ENCODE peak calls at places on chromosome 21, in five cellular contexts. One of them, this sample, is unnamed. For H3K4me1, the result is how much of the 10 kb centered on the place peaks cover.

GRCh38 chr21:31647650-31648049 is 11.8 kb upstream of the SOD1 start:
- DNase-seq in pancreas: no peak
- DNase-seq in IMR-90: no peak
- DNase-seq in psoas muscle: no peak
- DNase-seq in mammary epithelial cell: no peak
- DNase-seq in this sample: no peak

GRCh38 chr21:41707231-41707988 is 59.4 kb downstream of the RIPK4 start:
- DNase-seq in pancreas: no peak
- DNase-seq in IMR-90: no peak
- DNase-seq in psoas muscle: no peak
- DNase-seq in mammary epithelial cell: peak
- DNase-seq in this sample: peak

GRCh38 chr21:41777934-41778815 is 11.3 kb upstream of the RIPK4 start:
- DNase-seq in pancreas: peak
- DNase-seq in IMR-90: peak
- DNase-seq in psoas muscle: peak
- DNase-seq in mammary epithelial cell: peak
- DNase-seq in this sample: peak

GRCh38 chr21:16605588-16605987 is 875.8 kb downstream of the USP25 start:
- DNase-seq in pancreas: no peak
- DNase-seq in IMR-90: no peak
- DNase-seq in psoas muscle: no peak
- DNase-seq in mammary epithelial cell: no peak
- DNase-seq in this sample: no peak

GRCh38 chr21:24590261-24590660 is 1017.0 kb downstream of the MRPL39 start:
- DNase-seq in pancreas: no peak
- DNase-seq in IMR-90: no peak
- DNase-seq in psoas muscle: no peak
- DNase-seq in mammary epithelial cell: no peak
- DNase-seq in this sample: no peak

GRCh38 chr21:41600116-41600515 is 92.2 kb upstream of the TMPRSS2 start:
- DNase-seq in pancreas: no peak
- DNase-seq in IMR-90: no peak
- DNase-seq in psoas muscle: no peak
- DNase-seq in mammary epithelial cell: no peak
- DNase-seq in this sample: no peak

GRCh38 chr21:40335689-40336088 is 468.5 kb downstream of the PCP4 start:
- DNase-seq in pancreas: no peak
- DNase-seq in IMR-90: no peak
- DNase-seq in psoas muscle: no peak
- DNase-seq in mammary epithelial cell: no peak
- DNase-seq in this sample: no peak

GRCh38 chr21:26795866-26796329 is 49.3 kb downstream of the ADAMTS1 start:
- DNase-seq in pancreas: no peak
- DNase-seq in IMR-90: peak
- DNase-seq in psoas muscle: no peak
- DNase-seq in mammary epithelial cell: peak
- DNase-seq in this sample: peak

GRCh38 chr21:41776778-41777177 is 9.9 kb upstream of the RIPK4 start:
- DNase-seq in pancreas: no peak
- DNase-seq in IMR-90: no peak
- DNase-seq in psoas muscle: no peak
- DNase-seq in mammary epithelial cell: no peak
- DNase-seq in this sample: no peak

GRCh38 chr21:41956926-41957729 is 3.3 kb upstream of the C2CD2 start:
- DNase-seq in pancreas: no peak
- DNase-seq in IMR-90: peak
- DNase-seq in psoas muscle: no peak
- DNase-seq in mammary epithelial cell: peak
- DNase-seq in this sample: peak

GRCh38 chr21:41369915-41370839 is 8.3 kb downstream of the MX2 start:
- DNase-seq in pancreas: no peak
- DNase-seq in IMR-90: no peak
- DNase-seq in psoas muscle: no peak
- DNase-seq in mammary epithelial cell: no peak
- DNase-seq in this sample: no peak

GRCh38 chr21:26845066-26845749 is at the start of gene ADAMTS1:
- DNase-seq in pancreas: peak
- DNase-seq in IMR-90: peak
- DNase-seq in psoas muscle: peak
- DNase-seq in mammary epithelial cell: peak
- DNase-seq in this sample: no peak

GRCh38 chr21:31922881-31923280 is 50.1 kb downstream of the HUNK start:
- DNase-seq in pancreas: no peak
- DNase-seq in IMR-90: no peak
- DNase-seq in psoas muscle: no peak
- DNase-seq in mammary epithelial cell: no peak
- DNase-seq in this sample: no peak

GRCh38 chr21:31444061-31444460 is 100.0 kb upstream of the TIAM1 start:
- DNase-seq in pancreas: no peak
- DNase-seq in IMR-90: peak
- DNase-seq in psoas muscle: peak
- DNase-seq in mammary epithelial cell: no peak
- DNase-seq in this sample: no peak

GRCh38 chr21:31298618-31299269 is 45.3 kb downstream of the TIAM1 start:
- DNase-seq in pancreas: no peak
- DNase-seq in IMR-90: no peak
- DNase-seq in psoas muscle: no peak
- DNase-seq in mammary epithelial cell: no peak
- DNase-seq in this sample: peak

GRCh38 chr21:31092867-31093266 is 54.6 kb upstream of the KRTAP19-8 start:
- DNase-seq in pancreas: no peak
- DNase-seq in IMR-90: no peak
- DNase-seq in psoas muscle: no peak
- DNase-seq in mammary epithelial cell: no peak
- DNase-seq in this sample: no peak

GRCh38 chr21:37645848-37646247 is 270.4 kb downstream of the KCNJ6 start:
- DNase-seq in pancreas: no peak
- DNase-seq in IMR-90: no peak
- DNase-seq in psoas muscle: no peak
- DNase-seq in mammary epithelial cell: no peak
- DNase-seq in this sample: no peak

GRCh38 chr21:36576441-36576840 is 96.5 kb upstream of the CLDN14 start:
- DNase-seq in pancreas: no peak
- DNase-seq in IMR-90: no peak
- DNase-seq in psoas muscle: no peak
- DNase-seq in mammary epithelial cell: no peak
- DNase-seq in this sample: no peak

GRCh38 chr21:33480481-33481103 is 818 bp upstream of the TMEM50B start:
- DNase-seq in pancreas: no peak
- DNase-seq in IMR-90: no peak
- DNase-seq in psoas muscle: no peak
- DNase-seq in mammary epithelial cell: no peak
- DNase-seq in this sample: no peak

GRCh38 chr21:33543505-33544129 is 779 bp downstream of the SON start:
- DNase-seq in pancreas: peak
- DNase-seq in IMR-90: no peak
- DNase-seq in psoas muscle: peak
- DNase-seq in mammary epithelial cell: no peak
- DNase-seq in this sample: no peak

GRCh38 chr21:27825035-27825434 is 858.1 kb upstream of the ADAMTS5 start:
- DNase-seq in pancreas: no peak
- DNase-seq in IMR-90: no peak
- DNase-seq in psoas muscle: no peak
- DNase-seq in mammary epithelial cell: no peak
- DNase-seq in this sample: no peak

GRCh38 chr21:42390193-42390592 is 5.7 kb downstream of the TMPRSS3 start:
- DNase-seq in pancreas: no peak
- DNase-seq in IMR-90: no peak
- DNase-seq in psoas muscle: no peak
- DNase-seq in mammary epithelial cell: no peak
- DNase-seq in this sample: no peak

GRCh38 chr21:39124852-39125251 is 58.4 kb downstream of the PSMG1 start:
- DNase-seq in pancreas: no peak
- DNase-seq in IMR-90: no peak
- DNase-seq in psoas muscle: no peak
- DNase-seq in mammary epithelial cell: no peak
- DNase-seq in this sample: no peak

GRCh38 chr21:39125752-39126485 is 57.3 kb downstream of the PSMG1 start:
- DNase-seq in pancreas: no peak
- DNase-seq in IMR-90: peak
- DNase-seq in psoas muscle: no peak
- DNase-seq in mammary epithelial cell: peak
- DNase-seq in this sample: peak

GRCh38 chr21:39126486-39126806 is 56.8 kb downstream of the PSMG1 start:
- DNase-seq in pancreas: no peak
- DNase-seq in IMR-90: no peak
- DNase-seq in psoas muscle: no peak
- DNase-seq in mammary epithelial cell: no peak
- DNase-seq in this sample: no peak

GRCh38 chr21:39123375-39123774 is 59.9 kb downstream of the PSMG1 start:
- DNase-seq in pancreas: no peak
- DNase-seq in IMR-90: no peak
- DNase-seq in psoas muscle: no peak
- DNase-seq in mammary epithelial cell: no peak
- DNase-seq in this sample: no peak

DNA sequence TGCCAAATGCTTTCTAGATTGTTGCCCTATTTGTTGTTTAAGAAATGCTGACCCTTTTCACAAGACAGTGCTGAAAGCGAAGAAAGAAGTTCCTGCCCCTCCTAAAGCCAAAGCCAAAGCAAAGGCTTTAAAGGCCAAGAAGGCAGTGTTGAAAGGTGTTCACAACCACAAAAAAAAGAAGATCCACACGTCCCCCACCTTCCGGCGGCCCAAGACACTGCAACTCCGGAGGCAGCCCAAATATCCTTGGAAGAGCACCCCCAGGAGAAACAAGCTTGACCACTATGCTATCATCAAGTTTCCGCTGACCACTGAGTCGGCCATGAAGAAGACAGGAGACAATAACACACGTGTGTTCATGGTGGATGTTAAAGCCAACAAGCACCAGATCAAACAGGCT is 55.7 kb downstream of the PSMG1 start:
- DNase-seq in pancreas: no peak
- DNase-seq in IMR-90: no peak
- DNase-seq in psoas muscle: no peak
- DNase-seq in mammary epithelial cell: no peak
- DNase-seq in this sample: no peak
- TF ChIP-seq CTCF in pancreas: no peak
- TF ChIP-seq CTCF in IMR-90: no peak
- TF ChIP-seq CTCF in psoas muscle: no peak
- TF ChIP-seq CTCF in mammary epithelial cell: no peak
- TF ChIP-seq CTCF in this sample: no peak

DNA sequence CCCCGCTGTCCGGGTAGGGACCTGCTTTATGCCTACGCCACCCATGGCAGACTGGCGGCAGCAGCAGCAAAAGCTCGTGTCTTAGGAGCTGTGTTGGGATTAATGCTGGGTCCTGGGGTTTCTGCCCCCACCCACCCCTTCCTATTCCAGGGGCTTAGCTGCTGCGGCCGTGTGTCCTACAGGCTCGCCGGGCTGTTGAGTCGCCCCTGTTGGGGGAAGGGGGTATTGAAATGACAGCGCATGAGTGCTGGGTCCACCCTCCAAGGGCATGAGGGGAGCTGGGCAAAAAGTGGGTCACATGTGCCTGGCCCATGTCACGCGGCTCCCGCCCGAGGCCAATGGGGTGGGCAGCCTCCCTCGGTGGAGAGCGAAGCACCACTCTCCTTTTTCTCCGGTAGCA is 118.3 kb upstream of the COL6A1 start:
- DNase-seq in pancreas: no peak
- DNase-seq in IMR-90: no peak
- DNase-seq in psoas muscle: no peak
- DNase-seq in mammary epithelial cell: no peak
- DNase-seq in this sample: no peak
- H3K4me1 ChIP-seq in pancreas: under half
- H3K4me1 ChIP-seq in IMR-90: under half
- H3K4me1 ChIP-seq in psoas muscle: under half
- H3K4me1 ChIP-seq in mammary epithelial cell: under half
- H3K4me1 ChIP-seq in this sample: under half

GRCh38 chr21:44805226-44805625 is 3.6 kb upstream of the UBE2G2 start:
- DNase-seq in pancreas: no peak
- DNase-seq in IMR-90: no peak
- DNase-seq in psoas muscle: no peak
- DNase-seq in mammary epithelial cell: no peak
- DNase-seq in this sample: no peak

GRCh38 chr21:44803651-44804050 is 2.0 kb upstream of the UBE2G2 start:
- DNase-seq in pancreas: no peak
- DNase-seq in IMR-90: no peak
- DNase-seq in psoas muscle: no peak
- DNase-seq in mammary epithelial cell: no peak
- DNase-seq in this sample: no peak

GRCh38 chr21:44802396-44803153 is 955 bp upstream of the UBE2G2 start:
- DNase-seq in pancreas: no peak
- DNase-seq in IMR-90: no peak
- DNase-seq in psoas muscle: no peak
- DNase-seq in mammary epithelial cell: no peak
- DNase-seq in this sample: no peak

GRCh38 chr21:44805859-44806258 is 4.2 kb upstream of the UBE2G2 start:
- DNase-seq in pancreas: no peak
- DNase-seq in IMR-90: no peak
- DNase-seq in psoas muscle: no peak
- DNase-seq in mammary epithelial cell: no peak
- DNase-seq in this sample: no peak

DNA sequence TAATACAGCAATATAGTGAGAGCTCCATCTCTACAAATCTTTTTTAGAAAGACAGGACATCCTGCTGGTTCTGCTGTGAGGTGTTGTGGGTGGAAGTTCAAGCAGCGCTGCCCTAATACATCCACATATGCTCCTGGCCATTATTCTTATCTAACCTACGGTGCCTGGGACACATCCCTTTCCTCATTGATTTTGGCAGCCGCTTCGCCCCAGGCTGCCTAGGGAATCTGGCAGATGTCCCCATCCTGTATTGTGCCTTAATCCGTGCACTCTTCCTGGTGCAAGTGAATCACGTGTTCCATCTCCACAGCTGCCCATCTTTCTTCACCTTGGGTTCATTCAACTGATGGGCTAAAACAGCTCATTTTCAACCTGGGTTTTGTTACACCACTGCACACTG is 3.1 kb upstream of the UBE2G2 start:
- DNase-seq in pancreas: no peak
- DNase-seq in IMR-90: no peak
- DNase-seq in psoas muscle: no peak
- DNase-seq in mammary epithelial cell: no peak
- DNase-seq in this sample: no peak
- H3K27ac ChIP-seq in pancreas: no peak
- H3K27ac ChIP-seq in IMR-90: no peak
- H3K27ac ChIP-seq in psoas muscle: no peak
- H3K27ac ChIP-seq in mammary epithelial cell: no peak
- H3K27ac ChIP-seq in this sample: no peak

GRCh38 chr21:34635307-34635706 is 20.4 kb upstream of the RCAN1 start:
- DNase-seq in pancreas: no peak
- DNase-seq in IMR-90: no peak
- DNase-seq in psoas muscle: no peak
- DNase-seq in mammary epithelial cell: no peak
- DNase-seq in this sample: no peak
- TF ChIP-seq CTCF in pancreas: no peak
- TF ChIP-seq CTCF in IMR-90: peak
- TF ChIP-seq CTCF in psoas muscle: peak
- TF ChIP-seq CTCF in mammary epithelial cell: peak
- TF ChIP-seq CTCF in this sample: peak